ENCODE peak calls at places on chromosomes 16 and 17, in seven cellular contexts. One of them, this sample, is unnamed.

GRCh38 chr17:43443381-43443780 is 40.4 kb upstream of the DHX8 start:
- DNase-seq in breast epithelium: no peak
- DNase-seq in B cell: no peak
- DNase-seq in omental fat pad: no peak
- DNase-seq in brain microvascular endothelial cell: no peak
- DNase-seq in AG10803: no peak
- DNase-seq in lung: no peak
- DNase-seq in this sample: no peak

GRCh38 chr16:14423344-14423743 is 206.7 kb downstream of the PARN start:
- DNase-seq in breast epithelium: no peak
- DNase-seq in B cell: no peak
- DNase-seq in omental fat pad: no peak
- DNase-seq in brain microvascular endothelial cell: no peak
- DNase-seq in AG10803: peak; percentile 32
- DNase-seq in lung: no peak
- DNase-seq in this sample: no peak

GRCh38 chr17:12673788-12674187 is 8.1 kb downstream of the MYOCD start:
- DNase-seq in breast epithelium: no peak
- DNase-seq in B cell: no peak
- DNase-seq in omental fat pad: no peak
- DNase-seq in brain microvascular endothelial cell: no peak
- DNase-seq in AG10803: peak; percentile 18
- DNase-seq in lung: no peak
- DNase-seq in this sample: no peak

GRCh38 chr16:56343661-56344517 is 81.5 kb downstream of the AMFR start:
- DNase-seq in breast epithelium: no peak
- DNase-seq in B cell: no peak
- DNase-seq in omental fat pad: no peak
- DNase-seq in brain microvascular endothelial cell: no peak
- DNase-seq in AG10803: peak; percentile 3
- DNase-seq in lung: no peak
- DNase-seq in this sample: no peak

GRCh38 chr16:56401482-56401881 is 23.9 kb downstream of the AMFR start:
- DNase-seq in breast epithelium: no peak
- DNase-seq in B cell: no peak
- DNase-seq in omental fat pad: no peak
- DNase-seq in brain microvascular endothelial cell: no peak
- DNase-seq in AG10803: no peak
- DNase-seq in lung: no peak
- DNase-seq in this sample: no peak

GRCh38 chr17:2082003-2082862 is 27.3 kb downstream of the HIC1 start:
- DNase-seq in breast epithelium: no peak
- DNase-seq in B cell: no peak
- DNase-seq in omental fat pad: no peak
- DNase-seq in brain microvascular endothelial cell: no peak
- DNase-seq in AG10803: peak; percentile 60
- DNase-seq in lung: no peak
- DNase-seq in this sample: no peak

GRCh38 chr17:3919123-3919624 is 2.9 kb upstream of the P2RX1 start:
- DNase-seq in breast epithelium: no peak
- DNase-seq in B cell: no peak
- DNase-seq in omental fat pad: no peak
- DNase-seq in brain microvascular endothelial cell: no peak
- DNase-seq in AG10803: no peak
- DNase-seq in lung: no peak
- DNase-seq in this sample: no peak

GRCh38 chr16:68235882-68236803 is at the start of gene ESRP2:
- DNase-seq in breast epithelium: peak; percentile 87
- DNase-seq in B cell: no peak
- DNase-seq in omental fat pad: no peak
- DNase-seq in brain microvascular endothelial cell: no peak
- DNase-seq in AG10803: no peak
- DNase-seq in lung: peak; percentile 86
- DNase-seq in this sample: peak; percentile 73

GRCh38 chr16:88940196-88941050 is 36.6 kb downstream of the CBFA2T3 start:
- DNase-seq in breast epithelium: no peak
- DNase-seq in B cell: no peak
- DNase-seq in omental fat pad: no peak
- DNase-seq in brain microvascular endothelial cell: no peak
- DNase-seq in AG10803: no peak
- DNase-seq in lung: no peak
- DNase-seq in this sample: no peak

GRCh38 chr16:21158208-21159110 is at the start of gene LDAF1:
- DNase-seq in breast epithelium: peak; percentile 84
- DNase-seq in B cell: peak; percentile 71
- DNase-seq in omental fat pad: peak; percentile 50
- DNase-seq in brain microvascular endothelial cell: peak; percentile 48
- DNase-seq in AG10803: peak; percentile 69
- DNase-seq in lung: peak; percentile 82
- DNase-seq in this sample: peak; percentile 74

GRCh38 chr17:81484195-81484979 is 28.2 kb downstream of the ACTG1 start:
- DNase-seq in breast epithelium: peak; percentile 90
- DNase-seq in B cell: peak; percentile 88
- DNase-seq in omental fat pad: peak; percentile 72
- DNase-seq in brain microvascular endothelial cell: peak; percentile 59
- DNase-seq in AG10803: peak; percentile 74
- DNase-seq in lung: peak; percentile 87
- DNase-seq in this sample: peak; percentile 80

GRCh38 chr17:48121921-48122650 is 14.5 kb downstream of the SNX11 start:
- DNase-seq in breast epithelium: no peak
- DNase-seq in B cell: no peak
- DNase-seq in omental fat pad: no peak
- DNase-seq in brain microvascular endothelial cell: no peak
- DNase-seq in AG10803: no peak
- DNase-seq in lung: no peak
- DNase-seq in this sample: no peak

GRCh38 chr17:46736100-46736499 is 82.4 kb downstream of the WNT3 start:
- DNase-seq in breast epithelium: no peak
- DNase-seq in B cell: peak; percentile 80
- DNase-seq in omental fat pad: no peak
- DNase-seq in brain microvascular endothelial cell: no peak
- DNase-seq in AG10803: no peak
- DNase-seq in lung: no peak
- DNase-seq in this sample: no peak

GRCh38 chr17:62998665-62999393 is 32.8 kb downstream of the TANC2 start:
- DNase-seq in breast epithelium: no peak
- DNase-seq in B cell: no peak
- DNase-seq in omental fat pad: no peak
- DNase-seq in brain microvascular endothelial cell: no peak
- DNase-seq in AG10803: no peak
- DNase-seq in lung: no peak
- DNase-seq in this sample: no peak

GRCh38 chr17:27429666-27430382 is 26.4 kb upstream of the KSR1 start:
- DNase-seq in breast epithelium: no peak
- DNase-seq in B cell: no peak
- DNase-seq in omental fat pad: no peak
- DNase-seq in brain microvascular endothelial cell: no peak
- DNase-seq in AG10803: no peak
- DNase-seq in lung: no peak
- DNase-seq in this sample: no peak

GRCh38 chr17:41835214-41835799 is 725 bp downstream of the NT5C3B start:
- DNase-seq in breast epithelium: no peak
- DNase-seq in B cell: no peak
- DNase-seq in omental fat pad: no peak
- DNase-seq in brain microvascular endothelial cell: no peak
- DNase-seq in AG10803: no peak
- DNase-seq in lung: no peak
- DNase-seq in this sample: no peak

GRCh38 chr17:27424516-27424915 is 31.7 kb upstream of the KSR1 start:
- DNase-seq in breast epithelium: no peak
- DNase-seq in B cell: no peak
- DNase-seq in omental fat pad: no peak
- DNase-seq in brain microvascular endothelial cell: no peak
- DNase-seq in AG10803: no peak
- DNase-seq in lung: no peak
- DNase-seq in this sample: no peak

GRCh38 chr16:28822520-28823290 is at the start of gene ATXN2L:
- DNase-seq in breast epithelium: peak; percentile 93
- DNase-seq in B cell: peak; percentile 95
- DNase-seq in omental fat pad: peak; percentile 74
- DNase-seq in brain microvascular endothelial cell: peak; percentile 88
- DNase-seq in AG10803: peak; percentile 97
- DNase-seq in lung: peak; percentile 94
- DNase-seq in this sample: peak; percentile 89
- TF ChIP-seq CTCF in breast epithelium: peak; percentile 43
- TF ChIP-seq CTCF in B cell: no peak
- TF ChIP-seq CTCF in omental fat pad: no peak
- TF ChIP-seq CTCF in brain microvascular endothelial cell: no peak
- TF ChIP-seq CTCF in AG10803: no peak
- TF ChIP-seq CTCF in lung: no peak
- TF ChIP-seq CTCF in this sample: no peak

GRCh38 chr16:82621796-82622195 is 5.0 kb upstream of the CDH13 start:
- DNase-seq in breast epithelium: no peak
- DNase-seq in B cell: no peak
- DNase-seq in omental fat pad: no peak
- DNase-seq in brain microvascular endothelial cell: no peak
- DNase-seq in AG10803: no peak
- DNase-seq in lung: no peak
- DNase-seq in this sample: no peak
- TF ChIP-seq CTCF in breast epithelium: no peak
- TF ChIP-seq CTCF in B cell: no peak
- TF ChIP-seq CTCF in omental fat pad: no peak
- TF ChIP-seq CTCF in brain microvascular endothelial cell: peak; percentile 28
- TF ChIP-seq CTCF in AG10803: peak; percentile 24
- TF ChIP-seq CTCF in lung: no peak
- TF ChIP-seq CTCF in this sample: no peak

GRCh38 chr16:66273644-66274334 is 92.7 kb upstream of the CDH5 start:
- DNase-seq in breast epithelium: no peak
- DNase-seq in B cell: no peak
- DNase-seq in omental fat pad: no peak
- DNase-seq in brain microvascular endothelial cell: no peak
- DNase-seq in AG10803: peak; percentile 53
- DNase-seq in lung: no peak
- DNase-seq in this sample: peak; percentile 31
- TF ChIP-seq CTCF in breast epithelium: no peak
- TF ChIP-seq CTCF in B cell: no peak
- TF ChIP-seq CTCF in omental fat pad: no peak
- TF ChIP-seq CTCF in brain microvascular endothelial cell: peak; percentile 65
- TF ChIP-seq CTCF in AG10803: peak; percentile 50
- TF ChIP-seq CTCF in lung: no peak
- TF ChIP-seq CTCF in this sample: no peak

DNA sequence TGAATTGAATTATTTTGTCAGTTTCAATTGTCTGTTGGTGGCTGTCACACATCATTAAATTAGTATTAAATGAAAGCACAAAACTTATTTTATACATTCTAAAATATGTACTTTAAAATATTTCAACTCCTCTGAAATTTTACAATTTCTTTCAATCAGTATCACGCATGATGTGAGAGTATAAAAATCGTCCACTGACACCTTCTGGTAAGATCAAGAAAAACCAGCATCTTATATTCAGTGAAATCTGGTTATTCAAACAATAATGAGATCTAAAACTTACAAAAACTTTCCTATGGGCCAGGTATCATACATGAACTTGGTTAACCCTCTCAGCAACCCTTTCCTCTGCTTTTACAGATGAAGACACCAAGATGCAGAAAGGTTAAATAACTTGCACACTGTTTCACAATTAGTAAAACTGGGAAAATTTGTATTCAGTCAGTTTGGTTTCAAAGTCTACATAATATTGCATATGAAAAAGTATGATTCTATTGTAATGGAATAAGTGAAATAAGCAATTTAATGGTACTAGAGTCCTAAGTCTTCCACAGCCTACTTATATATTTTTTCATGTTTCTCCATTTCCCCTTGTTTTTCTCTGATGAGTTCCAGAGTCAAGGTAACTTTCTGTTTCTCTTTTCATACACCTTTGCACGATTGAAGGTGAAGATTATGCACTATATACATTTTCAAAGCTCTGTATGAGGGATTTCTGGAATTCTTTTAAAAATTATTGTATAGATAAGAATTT is 58.7 kb downstream of the EFCAB5 start:
- DNase-seq in breast epithelium: no peak
- DNase-seq in B cell: no peak
- DNase-seq in omental fat pad: no peak
- DNase-seq in brain microvascular endothelial cell: no peak
- DNase-seq in AG10803: no peak
- DNase-seq in lung: no peak
- DNase-seq in this sample: no peak
- TF ChIP-seq CTCF in breast epithelium: no peak
- TF ChIP-seq CTCF in B cell: no peak
- TF ChIP-seq CTCF in omental fat pad: no peak
- TF ChIP-seq CTCF in brain microvascular endothelial cell: no peak
- TF ChIP-seq CTCF in AG10803: peak; percentile 26
- TF ChIP-seq CTCF in lung: no peak
- TF ChIP-seq CTCF in this sample: no peak

DNA sequence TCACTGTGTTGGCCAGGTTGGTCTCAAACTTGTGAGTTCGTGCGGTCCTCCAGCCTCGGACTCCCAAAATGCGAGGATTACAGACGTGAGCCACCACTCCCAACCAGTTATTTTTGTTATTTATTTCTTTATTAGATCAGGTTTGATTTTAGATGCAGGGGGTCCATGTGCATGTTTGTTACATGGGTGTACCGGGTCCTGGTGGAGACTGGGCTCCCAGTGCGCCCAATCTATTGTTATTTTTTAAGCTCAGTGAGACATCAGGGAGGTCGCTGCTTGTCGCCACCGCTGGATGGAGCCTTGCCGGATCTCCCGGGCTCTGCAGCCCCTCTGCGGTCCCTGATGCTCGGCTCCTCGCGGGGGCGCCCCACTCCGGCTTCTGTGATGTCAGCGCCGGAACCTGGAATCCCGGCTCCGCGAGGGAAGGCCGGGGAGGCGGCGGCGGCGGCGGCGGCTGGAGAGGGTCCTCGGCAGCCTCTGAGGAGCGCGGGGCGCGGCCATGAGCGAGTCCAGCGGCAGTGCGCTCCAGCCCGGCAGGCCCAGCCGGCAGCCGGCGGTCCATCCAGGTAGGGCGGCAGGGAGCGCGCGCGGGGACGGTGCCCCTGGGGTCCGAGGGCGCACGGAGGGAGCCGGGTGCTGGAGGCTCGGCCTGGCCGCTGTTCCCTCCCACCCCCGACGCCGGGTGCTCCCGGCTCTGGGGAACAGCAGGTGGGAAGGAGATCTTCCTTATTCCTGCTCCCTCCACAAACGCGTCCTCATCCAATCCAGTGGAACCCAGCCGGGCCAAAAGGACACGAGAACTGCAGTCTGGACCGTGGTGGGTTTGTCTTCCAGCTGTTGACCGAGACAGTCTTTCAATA is at the start of gene TMC7:
- DNase-seq in breast epithelium: peak; percentile 86
- DNase-seq in B cell: no peak
- DNase-seq in omental fat pad: peak; percentile 26
- DNase-seq in brain microvascular endothelial cell: peak; percentile 83
- DNase-seq in AG10803: peak; percentile 77
- DNase-seq in lung: peak; percentile 88
- DNase-seq in this sample: peak; percentile 83
- TF ChIP-seq CTCF in breast epithelium: peak; percentile 48
- TF ChIP-seq CTCF in B cell: no peak
- TF ChIP-seq CTCF in omental fat pad: no peak
- TF ChIP-seq CTCF in brain microvascular endothelial cell: peak; percentile 89
- TF ChIP-seq CTCF in AG10803: peak; percentile 82
- TF ChIP-seq CTCF in lung: peak; percentile 76
- TF ChIP-seq CTCF in this sample: peak; percentile 59

This sample was measured in mesothelial cell of epicardium.